ENCODE peak calls at places on chromosomes 2 and 18, in nine cellular contexts. R, I, Y, W, J, G, E, K and C are unnamed samples.

GRCh38 chr2:181004647-181005325 is 24.4 kb downstream of the UBE2E3 start:
- DNase-seq in R (no peak), Y (no peak), J (no peak), G (no peak), W (no peak), K (no peak), E (no peak), I (no peak), C (no peak)

GRCh38 chr18:35923939-35924338 is 48.5 kb upstream of the RMP24 start:
- DNase-seq in I (no peak), G (no peak), K (no peak), E (no peak), Y (no peak), R (no peak), J (no peak), W (no peak), C (no peak)

GRCh38 chr2:25437881-25438662 is 96.3 kb upstream of the DNMT3A start:
- DNase-seq in R (no peak), E (no peak), W (no peak), K (no peak), Y (no peak), I (no peak), J (no peak), G (no peak), C (no peak)

GRCh38 chr2:24409166-24409565 is 48.8 kb upstream of the ITSN2 start:
- DNase-seq in Y (no peak), G (no peak), R (no peak), E (no peak), K (no peak), W (no peak), I (no peak), J (no peak), C (no peak)

GRCh38 chr2:223598994-223599645 is 3.0 kb downstream of the SCG2 start:
- DNase-seq in Y (no peak), G (no peak), I (peak; percentile 69), E (no peak), K (no peak), W (peak; percentile 63), R (no peak), J (no peak), C (no peak)

GRCh38 chr2:232773815-232774214 is 2.5 kb downstream of the KCNJ13 start:
- DNase-seq in R (no peak), W (no peak), Y (no peak), K (no peak), E (no peak), J (no peak), I (no peak), G (no peak), C (no peak)

GRCh38 chr18:59454909-59455727 is 96.1 kb upstream of the LMAN1 start:
- DNase-seq in Y (no peak), I (no peak), W (no peak), R (no peak), K (peak; percentile 69), E (peak; percentile 68), G (no peak), J (no peak), C (no peak)

GRCh38 chr2:232482301-232483238 is 5.1 kb downstream of the ECEL1 start:
- DNase-seq in J (peak; percentile 6), K (peak; percentile 32), I (no peak), E (peak; percentile 16), Y (no peak), W (no peak), G (no peak), R (peak; percentile 62), C (no peak)

GRCh38 chr2:110732422-110733413 is at the start of gene ACOXL:
- DNase-seq in J (peak; percentile 91), G (peak; percentile 23), I (no peak), W (no peak), Y (peak; percentile 95), K (peak; percentile 93), E (no peak), R (no peak), C (peak; percentile 48)

GRCh38 chr2:119111115-119111975 is 47.2 kb downstream of the C1QL2 start:
- DNase-seq in W (no peak), J (no peak), Y (no peak), E (no peak), R (peak; percentile 32), I (no peak), G (no peak), K (peak; percentile 84), C (no peak)

GRCh38 chr2:227671170-227671887 is 4.7 kb downstream of the SCYGR5 start:
- DNase-seq in W (no peak), E (no peak), K (no peak), R (no peak), I (no peak), G (no peak), J (no peak), Y (no peak), C (no peak)

DNA sequence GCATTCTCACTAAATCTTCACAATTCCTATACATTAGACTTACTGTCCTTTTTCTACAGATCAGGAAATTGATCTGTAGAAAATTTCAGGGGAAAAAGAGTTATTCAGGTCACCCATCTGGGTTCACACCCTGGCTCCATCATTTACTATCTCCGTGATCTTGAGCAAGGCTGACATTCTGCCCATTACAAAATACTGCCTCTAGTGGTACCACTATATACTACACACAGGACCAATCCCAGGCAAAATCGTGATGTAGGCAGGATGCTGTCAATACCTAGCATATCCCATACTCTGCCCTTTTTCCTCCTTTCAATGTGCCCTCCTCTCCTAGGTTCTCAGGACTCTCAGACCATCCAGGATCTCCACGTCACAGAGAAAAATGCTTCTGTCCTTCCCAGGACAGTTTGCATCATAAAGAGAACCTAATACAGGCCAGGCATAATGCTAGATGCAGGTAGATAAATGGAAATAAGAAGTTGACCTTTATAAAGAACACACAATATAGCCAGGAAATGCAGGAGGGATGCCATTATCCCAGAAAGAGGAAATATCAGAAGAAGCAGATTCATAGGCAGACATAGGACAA is 101.9 kb downstream of the CDH20 start:
- DNase-seq in R (no peak), G (peak; percentile 9), K (peak; percentile 55), J (no peak), E (no peak), Y (peak; percentile 74), W (no peak), I (no peak), C (no peak)
- TF ChIP-seq CTCF in R (no peak), G (peak; percentile 85), K (peak; percentile 86), J (peak; percentile 60), E (peak; percentile 44), Y (peak; percentile 79), W (peak; percentile 62), I (peak; percentile 66), C (peak; percentile 12)

DNA sequence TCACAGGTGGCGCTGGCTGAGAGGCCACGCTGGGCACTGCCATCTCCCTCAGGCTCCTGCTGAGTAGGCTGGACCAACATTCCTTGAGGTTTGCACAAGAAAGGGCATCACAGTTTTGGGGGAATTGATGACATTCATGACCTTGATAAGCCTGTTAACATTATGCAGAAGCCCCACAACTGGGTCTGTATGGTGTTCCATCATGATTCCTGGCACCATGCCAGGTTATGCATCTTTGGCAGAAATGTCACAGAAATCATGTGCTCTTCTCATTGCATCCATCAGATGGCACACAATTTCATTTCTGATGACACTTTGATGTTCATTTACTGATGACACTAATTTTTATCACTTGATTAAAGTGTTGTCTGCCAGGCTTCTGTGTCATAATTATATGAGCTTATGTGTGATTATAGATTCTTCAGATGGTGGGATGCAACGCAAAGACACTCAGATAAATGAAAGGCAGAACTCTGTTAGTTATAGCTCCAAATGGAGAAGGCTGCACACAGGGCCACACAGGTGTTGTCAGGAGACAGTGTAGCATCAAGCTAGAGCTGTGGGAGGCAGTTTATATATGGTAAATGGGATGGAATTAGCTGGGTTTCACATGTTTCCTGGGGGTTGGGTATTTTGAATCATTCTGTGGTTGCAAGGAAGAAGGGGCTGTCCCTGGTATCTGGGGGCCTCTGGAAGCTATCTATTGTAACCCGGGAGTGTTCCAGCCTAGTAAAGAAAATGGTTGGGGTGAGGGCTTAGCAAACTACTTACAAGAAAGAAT is 191.3 kb downstream of the SLC39A10 start:
- DNase-seq in J (no peak), E (no peak), W (no peak), Y (no peak), I (no peak), G (no peak), R (no peak), K (no peak), C (no peak)
- TF ChIP-seq CTCF in J (no peak), E (no peak), W (no peak), Y (no peak), I (no peak), G (no peak), R (no peak), K (no peak), C (no peak)

GRCh38 chr2:212520340-212520739 is 18.3 kb downstream of the ERBB4 start:
- DNase-seq in Y (peak; percentile 31), J (no peak), K (no peak), G (no peak), W (no peak), E (no peak), R (no peak), I (no peak), C (no peak)
- TF ChIP-seq CTCF in Y (peak; percentile 65), J (no peak), K (peak; percentile 76), G (no peak), W (no peak), E (peak; percentile 19), R (no peak), I (no peak), C (no peak)

GRCh38 chr2:71072492-71072891 is 4.0 kb downstream of the NAGK start:
- DNase-seq in I (no peak), G (no peak), E (no peak), R (peak; percentile 63), K (peak; percentile 21), J (no peak), W (no peak), Y (no peak), C (no peak)

GRCh38 chr2:71070294-71071025 is 2.0 kb downstream of the NAGK start:
- DNase-seq in I (no peak), K (peak; percentile 78), G (no peak), J (peak; percentile 23), R (peak; percentile 56), Y (peak; percentile 73), W (no peak), E (no peak), C (peak; percentile 50)

GRCh38 chr2:71069376-71069775 is 928 bp downstream of the NAGK start:
- DNase-seq in W (no peak), E (no peak), R (peak; percentile 43), Y (no peak), I (no peak), G (no peak), K (no peak), J (no peak), C (no peak)

GRCh38 chr2:71073475-71073874 is 5.0 kb downstream of the NAGK start:
- DNase-seq in G (no peak), E (no peak), I (no peak), J (no peak), Y (no peak), K (peak; percentile 17), W (no peak), R (peak; percentile 7), C (no peak)

DNA sequence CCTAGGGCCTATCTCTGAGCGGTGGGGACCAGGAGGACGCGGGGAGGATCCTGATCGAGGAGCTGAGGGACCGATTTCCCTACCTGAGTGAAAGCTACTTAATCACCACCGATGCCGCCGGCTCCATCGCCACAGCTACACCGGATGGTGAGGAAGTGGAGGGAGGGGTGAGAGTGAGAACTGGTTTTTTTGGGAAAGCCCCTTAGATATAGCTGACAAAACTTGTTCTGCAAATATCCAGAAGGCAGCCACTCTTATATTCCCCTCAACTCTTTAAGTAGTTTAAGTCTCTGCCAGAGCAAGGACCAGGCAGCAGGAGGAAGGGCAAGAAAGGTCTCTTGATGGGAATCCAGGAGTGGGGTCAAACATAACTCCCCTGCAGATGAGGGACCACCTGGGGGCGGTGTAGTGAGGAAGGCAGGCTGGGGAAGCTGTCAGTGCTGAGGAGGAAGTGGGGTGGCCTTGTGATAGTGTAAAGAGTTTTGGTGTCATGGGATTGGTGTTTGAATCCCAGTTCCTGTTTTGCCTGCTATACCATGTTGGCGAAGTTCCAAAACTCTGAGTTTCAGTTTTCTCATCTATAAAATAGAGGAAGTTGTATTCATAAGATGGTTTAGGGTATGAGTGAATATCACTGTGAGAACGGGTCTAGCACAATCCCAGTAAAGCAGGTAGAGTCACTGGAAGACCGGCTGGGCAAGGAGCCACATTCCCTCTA is 3.4 kb downstream of the NAGK start:
- DNase-seq in E (no peak), K (peak; percentile 52), G (no peak), J (peak; percentile 23), R (peak; percentile 66), I (no peak), W (no peak), Y (peak; percentile 47), C (peak; percentile 81)
- TF ChIP-seq CTCF in E (no peak), K (peak; percentile 29), G (no peak), J (no peak), R (no peak), I (no peak), W (peak; percentile 2), Y (peak; percentile 57), C (peak; percentile 49)